ENCODE peak calls at places on chromosomes 16 and 17, in seven cellular contexts. One of them, this sample, is unnamed.

GRCh38 chr16:79698341-79698753 is 97.8 kb upstream of the MAF start:
- DNase-seq in MM.1S: no peak
- DNase-seq in mesothelial cell of epicardium: no peak
- DNase-seq in endothelial cell: no peak
- DNase-seq in AG04450: peak
- DNase-seq in GM06990: no peak
- DNase-seq in osteoblast: no peak
- DNase-seq in this sample: no peak

GRCh38 chr17:40023590-40024292 is 8.5 kb downstream of the CSF3 start:
- DNase-seq in MM.1S: no peak
- DNase-seq in mesothelial cell of epicardium: no peak
- DNase-seq in endothelial cell: no peak
- DNase-seq in AG04450: no peak
- DNase-seq in GM06990: no peak
- DNase-seq in osteoblast: peak
- DNase-seq in this sample: no peak

GRCh38 chr17:63768433-63768832 is 5.0 kb downstream of the CCDC47 start:
- DNase-seq in MM.1S: no peak
- DNase-seq in mesothelial cell of epicardium: no peak
- DNase-seq in endothelial cell: no peak
- DNase-seq in AG04450: no peak
- DNase-seq in GM06990: no peak
- DNase-seq in osteoblast: no peak
- DNase-seq in this sample: no peak

GRCh38 chr17:75808905-75809621 is 24.5 kb downstream of the UNK start:
- DNase-seq in MM.1S: no peak
- DNase-seq in mesothelial cell of epicardium: no peak
- DNase-seq in endothelial cell: no peak
- DNase-seq in AG04450: no peak
- DNase-seq in GM06990: no peak
- DNase-seq in osteoblast: peak
- DNase-seq in this sample: peak

GRCh38 chr17:62178579-62178978 is 113.5 kb upstream of the MED13 start:
- DNase-seq in MM.1S: no peak
- DNase-seq in mesothelial cell of epicardium: no peak
- DNase-seq in endothelial cell: no peak
- DNase-seq in AG04450: no peak
- DNase-seq in GM06990: no peak
- DNase-seq in osteoblast: peak
- DNase-seq in this sample: no peak

GRCh38 chr17:64081802-64082799 is 47.8 kb downstream of the ERN1 start:
- DNase-seq in MM.1S: peak
- DNase-seq in mesothelial cell of epicardium: no peak
- DNase-seq in endothelial cell: peak
- DNase-seq in AG04450: peak
- DNase-seq in GM06990: peak
- DNase-seq in osteoblast: peak
- DNase-seq in this sample: no peak

GRCh38 chr16:30941600-30942420 is 7.1 kb upstream of the ORAI3 start:
- DNase-seq in MM.1S: peak
- DNase-seq in mesothelial cell of epicardium: no peak
- DNase-seq in endothelial cell: peak
- DNase-seq in AG04450: no peak
- DNase-seq in GM06990: peak
- DNase-seq in osteoblast: peak
- DNase-seq in this sample: no peak

GRCh38 chr17:13596241-13596941 is 5.3 kb downstream of the HS3ST3A1 start:
- DNase-seq in MM.1S: no peak
- DNase-seq in mesothelial cell of epicardium: no peak
- DNase-seq in endothelial cell: no peak
- DNase-seq in AG04450: no peak
- DNase-seq in GM06990: no peak
- DNase-seq in osteoblast: no peak
- DNase-seq in this sample: no peak

GRCh38 chr17:79809530-79810137 is 12.8 kb upstream of the CBX8 start:
- DNase-seq in MM.1S: no peak
- DNase-seq in mesothelial cell of epicardium: no peak
- DNase-seq in endothelial cell: no peak
- DNase-seq in AG04450: no peak
- DNase-seq in GM06990: no peak
- DNase-seq in osteoblast: no peak
- DNase-seq in this sample: no peak

GRCh38 chr17:79811036-79811887 is 14.4 kb upstream of the CBX8 start:
- DNase-seq in MM.1S: no peak
- DNase-seq in mesothelial cell of epicardium: peak
- DNase-seq in endothelial cell: peak
- DNase-seq in AG04450: no peak
- DNase-seq in GM06990: peak
- DNase-seq in osteoblast: peak
- DNase-seq in this sample: peak

GRCh38 chr17:79810138-79811027 is 13.5 kb upstream of the CBX8 start:
- DNase-seq in MM.1S: peak
- DNase-seq in mesothelial cell of epicardium: peak
- DNase-seq in endothelial cell: peak
- DNase-seq in AG04450: no peak
- DNase-seq in GM06990: peak
- DNase-seq in osteoblast: peak
- DNase-seq in this sample: no peak

GRCh38 chr17:79806863-79807720 is 10.2 kb upstream of the CBX8 start:
- DNase-seq in MM.1S: no peak
- DNase-seq in mesothelial cell of epicardium: no peak
- DNase-seq in endothelial cell: no peak
- DNase-seq in AG04450: no peak
- DNase-seq in GM06990: no peak
- DNase-seq in osteoblast: no peak
- DNase-seq in this sample: no peak

DNA sequence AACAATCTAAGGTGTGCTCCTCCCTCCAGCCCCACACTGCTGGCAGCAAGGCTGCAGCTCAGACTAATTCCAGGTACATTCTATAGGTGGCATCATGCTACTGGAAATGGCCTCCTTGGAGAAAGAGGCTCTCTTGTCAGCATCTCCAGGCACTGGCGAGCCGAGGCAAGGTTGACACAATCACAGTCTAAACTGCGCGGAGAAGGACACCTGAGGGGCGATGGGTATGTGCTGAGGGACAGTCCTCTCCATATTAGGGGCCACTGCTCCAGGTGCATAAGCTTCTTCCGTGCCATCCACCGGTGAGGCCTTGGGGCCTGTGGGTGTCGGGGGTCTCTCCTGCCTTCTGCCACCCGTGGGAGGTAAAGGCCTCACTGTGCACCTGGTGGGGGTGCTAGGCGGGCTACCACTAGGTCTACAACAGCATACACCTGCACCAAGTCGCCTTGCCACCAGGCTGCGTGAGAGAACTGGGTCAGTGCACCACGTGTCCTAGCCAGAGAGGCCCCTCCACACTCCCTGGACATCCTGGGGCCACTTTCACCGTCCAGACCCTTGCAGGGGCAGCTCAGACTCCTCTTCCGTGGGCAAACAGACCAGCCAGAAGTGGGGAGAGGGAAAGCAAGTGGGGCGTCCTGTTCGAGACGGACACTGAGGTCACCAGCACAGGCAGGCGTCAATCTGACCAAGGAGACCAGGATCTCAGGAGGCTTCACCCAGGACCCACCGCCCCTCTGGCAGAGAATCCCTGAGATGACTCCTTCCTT is 12.1 kb upstream of the CBX8 start:
- DNase-seq in MM.1S: peak
- DNase-seq in mesothelial cell of epicardium: no peak
- DNase-seq in endothelial cell: no peak
- DNase-seq in AG04450: no peak
- DNase-seq in GM06990: no peak
- DNase-seq in osteoblast: no peak
- DNase-seq in this sample: no peak
- TF ChIP-seq CTCF in MM.1S: peak
- TF ChIP-seq CTCF in mesothelial cell of epicardium: no peak
- TF ChIP-seq CTCF in endothelial cell: no peak
- TF ChIP-seq CTCF in AG04450: peak
- TF ChIP-seq CTCF in GM06990: peak
- TF ChIP-seq CTCF in osteoblast: peak
- TF ChIP-seq CTCF in this sample: peak

GRCh38 chr16:89244754-89245153 is 27.3 kb downstream of the ZNF778 start:
- DNase-seq in MM.1S: no peak
- DNase-seq in mesothelial cell of epicardium: no peak
- DNase-seq in endothelial cell: no peak
- DNase-seq in AG04450: no peak
- DNase-seq in GM06990: no peak
- DNase-seq in osteoblast: no peak
- DNase-seq in this sample: no peak

GRCh38 chr16:89246383-89246902 is 28.9 kb downstream of the ZNF778 start:
- DNase-seq in MM.1S: no peak
- DNase-seq in mesothelial cell of epicardium: no peak
- DNase-seq in endothelial cell: no peak
- DNase-seq in AG04450: no peak
- DNase-seq in GM06990: no peak
- DNase-seq in osteoblast: no peak
- DNase-seq in this sample: no peak

GRCh38 chr16:89248196-89249005 is 30.9 kb downstream of the ZNF778 start:
- DNase-seq in MM.1S: no peak
- DNase-seq in mesothelial cell of epicardium: no peak
- DNase-seq in endothelial cell: no peak
- DNase-seq in AG04450: no peak
- DNase-seq in GM06990: no peak
- DNase-seq in osteoblast: peak
- DNase-seq in this sample: no peak

GRCh38 chr16:89243664-89244063 is 26.2 kb downstream of the ZNF778 start:
- DNase-seq in MM.1S: no peak
- DNase-seq in mesothelial cell of epicardium: no peak
- DNase-seq in endothelial cell: no peak
- DNase-seq in AG04450: no peak
- DNase-seq in GM06990: no peak
- DNase-seq in osteoblast: no peak
- DNase-seq in this sample: no peak

DNA sequence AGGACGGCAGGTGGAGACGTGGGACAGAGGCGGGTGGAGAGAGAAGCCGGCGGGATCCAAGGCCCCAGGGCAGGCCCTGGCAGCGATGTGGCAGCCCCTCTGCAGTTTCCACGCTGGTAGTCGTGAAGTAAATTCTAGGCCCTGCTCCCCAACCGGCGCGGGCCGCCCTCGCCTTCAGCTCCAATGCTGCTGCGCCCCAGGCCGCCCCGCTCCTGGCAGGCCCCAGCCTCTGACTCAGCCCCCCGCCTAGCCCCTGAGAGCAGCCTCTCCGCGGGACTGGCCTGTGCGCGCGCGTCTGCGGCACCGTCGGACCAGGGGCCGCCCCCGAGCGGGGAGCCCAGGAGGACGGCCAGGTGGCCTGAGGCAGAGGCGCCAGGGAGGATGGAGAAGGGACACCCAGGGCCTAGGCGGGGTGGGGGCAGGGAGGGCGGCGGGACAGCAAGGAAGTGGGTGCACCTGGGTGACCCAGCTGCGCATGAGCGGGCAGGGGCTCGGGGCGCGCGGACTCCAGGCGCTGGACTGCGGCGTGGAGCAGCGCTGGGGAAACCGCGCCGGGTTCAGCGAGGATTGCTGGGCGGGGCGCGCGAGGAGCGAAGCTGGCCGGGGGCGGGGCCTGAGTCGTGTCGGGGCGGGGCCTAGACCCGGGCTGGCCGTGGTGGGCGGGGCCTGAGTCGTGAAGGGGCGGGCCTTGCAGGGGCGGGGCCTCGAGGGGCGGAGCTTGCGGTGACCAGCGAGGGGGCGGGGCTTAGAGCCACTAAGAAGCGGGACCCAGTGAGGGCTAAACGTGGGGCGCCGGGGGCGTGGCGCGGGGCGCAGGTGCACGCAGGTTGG is 29.6 kb downstream of the ZNF778 start:
- DNase-seq in MM.1S: no peak
- DNase-seq in mesothelial cell of epicardium: peak
- DNase-seq in endothelial cell: peak
- DNase-seq in AG04450: peak
- DNase-seq in GM06990: peak
- DNase-seq in osteoblast: peak
- DNase-seq in this sample: no peak
- TF ChIP-seq CTCF in MM.1S: no peak
- TF ChIP-seq CTCF in mesothelial cell of epicardium: no peak
- TF ChIP-seq CTCF in endothelial cell: no peak
- TF ChIP-seq CTCF in AG04450: peak
- TF ChIP-seq CTCF in GM06990: no peak
- TF ChIP-seq CTCF in osteoblast: no peak
- TF ChIP-seq CTCF in this sample: peak

DNA sequence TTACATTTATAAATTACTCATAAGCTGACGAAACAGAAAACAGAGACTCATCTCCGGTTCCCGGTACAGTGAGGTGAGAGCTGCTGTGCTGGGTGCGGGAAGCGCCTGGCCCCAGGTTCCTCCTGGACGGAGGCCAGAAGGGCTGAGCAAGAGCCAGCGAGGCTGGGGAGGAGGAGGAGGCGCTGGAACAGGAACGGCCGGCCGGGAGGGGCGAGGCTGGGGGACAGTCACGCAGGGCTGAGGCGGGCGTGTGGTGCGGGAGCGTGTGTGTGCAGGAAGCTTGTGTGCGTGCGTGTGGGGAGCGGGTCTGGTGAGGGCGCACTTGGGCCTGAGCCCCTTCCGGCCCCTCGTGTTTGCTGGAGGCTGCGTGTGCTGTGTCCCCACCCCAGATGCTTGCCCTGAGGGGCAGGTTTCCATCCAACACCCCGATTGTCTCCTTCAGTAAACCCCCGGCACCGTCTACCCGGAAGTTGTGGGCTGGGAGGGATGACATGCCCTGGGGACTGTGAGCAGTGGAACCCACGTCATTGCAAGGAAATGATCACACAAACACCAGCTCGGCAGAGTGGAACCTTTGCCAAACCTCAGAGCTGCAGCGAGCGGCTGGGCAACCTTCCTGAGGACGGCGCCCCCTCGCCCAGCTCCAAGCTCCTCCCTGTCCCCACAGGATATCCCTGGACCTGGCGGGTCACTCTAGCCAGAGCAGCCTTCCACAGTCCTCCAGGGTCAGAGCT is 19.4 kb downstream of the CD7 start:
- DNase-seq in MM.1S: peak
- DNase-seq in mesothelial cell of epicardium: peak
- DNase-seq in endothelial cell: no peak
- DNase-seq in AG04450: peak
- DNase-seq in GM06990: peak
- DNase-seq in osteoblast: peak
- DNase-seq in this sample: peak
- TF ChIP-seq CTCF in MM.1S: no peak
- TF ChIP-seq CTCF in mesothelial cell of epicardium: no peak
- TF ChIP-seq CTCF in endothelial cell: no peak
- TF ChIP-seq CTCF in AG04450: no peak
- TF ChIP-seq CTCF in GM06990: no peak
- TF ChIP-seq CTCF in osteoblast: no peak
- TF ChIP-seq CTCF in this sample: no peak

GRCh38 chr17:82871056-82871775 is 31.4 kb upstream of the ZNF750 start:
- DNase-seq in MM.1S: no peak
- DNase-seq in mesothelial cell of epicardium: no peak
- DNase-seq in endothelial cell: no peak
- DNase-seq in AG04450: no peak
- DNase-seq in GM06990: peak
- DNase-seq in osteoblast: no peak
- DNase-seq in this sample: no peak

GRCh38 chr17:82870541-82870940 is 30.7 kb upstream of the ZNF750 start:
- DNase-seq in MM.1S: no peak
- DNase-seq in mesothelial cell of epicardium: no peak
- DNase-seq in endothelial cell: no peak
- DNase-seq in AG04450: no peak
- DNase-seq in GM06990: no peak
- DNase-seq in osteoblast: no peak
- DNase-seq in this sample: no peak

GRCh38 chr17:82873521-82873920 is 33.7 kb upstream of the ZNF750 start:
- DNase-seq in MM.1S: no peak
- DNase-seq in mesothelial cell of epicardium: no peak
- DNase-seq in endothelial cell: no peak
- DNase-seq in AG04450: no peak
- DNase-seq in GM06990: no peak
- DNase-seq in osteoblast: no peak
- DNase-seq in this sample: no peak

GRCh38 chr17:82872591-82873520 is 33.0 kb upstream of the ZNF750 start:
- DNase-seq in MM.1S: no peak
- DNase-seq in mesothelial cell of epicardium: no peak
- DNase-seq in endothelial cell: no peak
- DNase-seq in AG04450: no peak
- DNase-seq in GM06990: no peak
- DNase-seq in osteoblast: no peak
- DNase-seq in this sample: no peak

DNA sequence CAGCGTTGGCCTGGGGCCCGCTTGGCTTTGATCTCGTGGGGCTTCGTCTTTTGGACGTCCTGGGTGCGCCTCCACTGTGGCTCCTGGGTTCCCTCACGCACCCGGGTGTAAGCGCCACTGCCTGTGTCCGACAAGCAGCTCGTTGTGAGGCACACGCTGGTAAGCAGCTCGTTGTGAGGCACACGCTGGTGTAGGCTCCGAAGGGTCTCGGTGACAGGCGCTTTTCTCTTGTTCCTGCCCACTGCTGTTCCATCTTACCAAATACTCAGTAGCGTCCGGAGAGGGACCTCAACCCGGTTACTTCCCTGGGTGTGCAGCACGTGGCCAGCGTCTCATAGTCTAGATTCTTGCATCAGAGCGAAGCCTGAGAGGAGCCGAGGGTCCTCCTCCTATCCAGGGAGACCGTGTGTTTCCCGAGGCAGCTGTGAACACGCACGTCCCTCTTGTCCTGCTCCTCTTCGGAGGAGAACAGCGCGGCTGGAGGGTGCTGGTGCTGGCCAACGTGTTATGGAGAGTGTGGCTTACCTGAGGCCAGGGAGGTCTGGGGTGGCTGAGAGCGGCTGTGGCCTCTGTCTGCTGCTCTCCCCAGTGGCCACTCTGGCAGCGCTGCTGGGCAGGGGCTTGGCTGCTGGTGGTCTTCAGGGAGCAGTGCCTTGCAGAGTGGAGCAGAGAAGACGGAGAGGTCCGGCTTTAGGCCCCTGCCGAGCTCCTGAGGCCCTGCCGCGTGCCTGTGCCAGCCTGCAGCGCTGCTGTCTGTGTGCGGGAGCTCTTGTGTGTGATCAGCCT is 32.1 kb upstream of the ZNF750 start:
- DNase-seq in MM.1S: no peak
- DNase-seq in mesothelial cell of epicardium: no peak
- DNase-seq in endothelial cell: no peak
- DNase-seq in AG04450: no peak
- DNase-seq in GM06990: no peak
- DNase-seq in osteoblast: no peak
- DNase-seq in this sample: no peak
- TF ChIP-seq CTCF in MM.1S: no peak
- TF ChIP-seq CTCF in mesothelial cell of epicardium: no peak
- TF ChIP-seq CTCF in endothelial cell: no peak
- TF ChIP-seq CTCF in AG04450: no peak
- TF ChIP-seq CTCF in GM06990: no peak
- TF ChIP-seq CTCF in osteoblast: no peak
- TF ChIP-seq CTCF in this sample: no peak